ENCODE peak calls at places on chromosomes 7 and 10, in four cellular contexts. C is AG04449, P is astrocyte of the spinal cord, A is foreskin fibroblast. U is an unnamed sample.

GRCh38 chr10:79128923-79129305 is 60.1 kb downstream of the ZMIZ1 start:
- DNase-seq in C (no peak), P (no peak), A (no peak), U (no peak)

GRCh38 chr10:70571636-70572439 is 30.7 kb downstream of the PRF1 start:
- DNase-seq in C (no peak), P (no peak), A (no peak), U (no peak)

GRCh38 chr7:139915864-139916716 is 87.0 kb downstream of the TBXAS1 start:
- DNase-seq in C (peak; percentile 85), P (peak; percentile 98), A (peak; percentile 96), U (peak; percentile 69)

GRCh38 chr10:70927221-70927943 is 39.0 kb upstream of the PCBD1 start:
- DNase-seq in C (no peak), P (no peak), A (peak; percentile 20), U (no peak)

GRCh38 chr7:45240187-45240776 is 82.7 kb downstream of the RAMP3 start:
- DNase-seq in C (no peak), P (no peak), A (no peak), U (no peak)

GRCh38 chr10:117442521-117442920 is 67.3 kb upstream of the PDZD8 start:
- DNase-seq in C (no peak), P (no peak), A (peak; percentile 10), U (no peak)

GRCh38 chr10:133230387-133231195 is 574 bp downstream of the UTF1 start:
- DNase-seq in C (no peak), P (no peak), A (peak; percentile 24), U (no peak)

GRCh38 chr10:24219963-24220362 is 11.0 kb downstream of the KIAA1217 start:
- DNase-seq in C (no peak), P (no peak), A (no peak), U (no peak)

GRCh38 chr10:128530301-128530700 is 404.1 kb upstream of the MKI67 start:
- DNase-seq in C (no peak), P (no peak), A (peak; percentile 12), U (no peak)

GRCh38 chr10:6348091-6348862 is 145.5 kb downstream of the PFKFB3 start:
- DNase-seq in C (no peak), P (peak; percentile 33), A (peak; percentile 31), U (peak; percentile 55)

GRCh38 chr10:79189853-79190435 is 121.2 kb downstream of the ZMIZ1 start:
- DNase-seq in C (no peak), P (no peak), A (peak; percentile 61), U (no peak)

GRCh38 chr10:33377658-33378025 is 43.2 kb upstream of the NRP1 start:
- DNase-seq in C (no peak), P (peak; percentile 59), A (peak; percentile 79), U (no peak)

GRCh38 chr7:158957921-158958471 is 101.6 kb downstream of the DYNC2I1 start:
- DNase-seq in C (no peak), P (no peak), A (no peak), U (no peak)

GRCh38 chr10:93274419-93274818 is 200.7 kb downstream of the CYP26A1 start:
- DNase-seq in C (no peak), P (no peak), A (no peak), U (no peak)

GRCh38 chr10:132107211-132107946 is 41.6 kb downstream of the JAKMIP3 start:
- DNase-seq in C (no peak), P (no peak), A (no peak), U (peak; percentile 10)

GRCh38 chr10:63977329-63977923 is 456.2 kb downstream of the REEP3 start:
- DNase-seq in C (no peak), P (peak; percentile 9), A (peak; percentile 4), U (no peak)

GRCh38 chr7:35716038-35716803 is 21.3 kb upstream of the HERPUD2 start:
- DNase-seq in C (no peak), P (no peak), A (peak; percentile 35), U (no peak)

GRCh38 chr10:114683162-114683561 is 25.1 kb upstream of the ABLIM1 start:
- DNase-seq in C (no peak), P (no peak), A (no peak), U (no peak)

GRCh38 chr10:5888843-5889623 is 660 bp downstream of the ANKRD16 start:
- DNase-seq in C (no peak), P (peak; percentile 22), A (peak; percentile 56), U (peak; percentile 35)

GRCh38 chr10:6050801-6051445 is 11.2 kb downstream of the IL2RA start:
- DNase-seq in C (no peak), P (peak; percentile 28), A (peak; percentile 57), U (peak; percentile 87)

GRCh38 chr7:46742608-46743000 is 821.5 kb upstream of the IGFBP3 start:
- DNase-seq in C (no peak), P (no peak), A (no peak), U (no peak)

GRCh38 chr10:127536972-127537760 is 11.9 kb upstream of the NPS start:
- DNase-seq in C (no peak), P (no peak), A (no peak), U (no peak)

GRCh38 chr7:92725161-92725925 is 111.0 kb downstream of the CDK6 start:
- DNase-seq in C (no peak), P (no peak), A (peak; percentile 68), U (no peak)

DNA sequence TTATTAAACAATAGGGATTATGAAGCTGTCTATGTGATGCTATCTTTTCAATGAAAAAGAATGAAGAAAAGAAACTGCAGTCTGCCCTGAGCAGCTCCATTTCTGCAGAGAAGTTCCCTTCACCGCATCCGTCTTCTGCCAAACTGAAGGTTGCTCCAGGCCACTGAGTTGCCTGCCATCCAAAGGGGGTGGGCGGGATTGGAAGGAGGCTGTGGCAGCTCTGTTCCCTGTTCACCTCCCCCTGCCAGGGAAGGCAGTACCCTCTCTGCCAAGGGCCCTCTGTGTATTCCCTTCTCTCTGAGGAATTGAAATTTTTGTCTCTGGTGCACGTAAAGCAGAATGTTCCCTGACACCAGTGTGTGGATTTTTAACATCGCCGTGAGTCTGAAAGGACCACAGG is 243.1 kb upstream of the GHITM start:
- DNase-seq in C (no peak), P (no peak), A (no peak), U (no peak)
- TF ChIP-seq CTCF in C (no peak), P (no peak), A (no peak), U (no peak)

GRCh38 chr10:37436361-37436760 is 311.0 kb downstream of the ANKRD30A start:
- DNase-seq in C (no peak), P (no peak), A (no peak), U (no peak)

DNA sequence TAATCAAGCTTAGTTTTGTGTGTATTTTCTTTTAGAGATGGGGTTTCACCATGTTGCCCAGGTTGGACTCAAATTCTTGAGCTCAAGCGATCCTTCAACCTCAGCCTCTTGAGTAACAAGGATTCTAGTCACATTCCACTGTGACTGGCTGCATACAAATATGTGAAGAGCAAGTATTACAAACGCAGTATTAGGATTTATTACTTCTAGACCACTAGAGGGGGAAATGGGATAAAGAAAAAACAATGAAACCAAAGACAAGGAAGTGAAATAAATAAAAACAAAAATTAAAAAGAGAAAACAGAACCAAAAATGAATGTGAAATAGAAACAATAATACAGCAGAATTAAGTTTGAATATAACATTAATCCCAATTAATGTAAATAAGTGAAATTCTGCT is 308.7 kb downstream of the ANKRD30A start:
- DNase-seq in C (no peak), P (no peak), A (no peak), U (no peak)
- TF ChIP-seq CTCF in C (no peak), P (no peak), A (no peak), U (no peak)

DNA sequence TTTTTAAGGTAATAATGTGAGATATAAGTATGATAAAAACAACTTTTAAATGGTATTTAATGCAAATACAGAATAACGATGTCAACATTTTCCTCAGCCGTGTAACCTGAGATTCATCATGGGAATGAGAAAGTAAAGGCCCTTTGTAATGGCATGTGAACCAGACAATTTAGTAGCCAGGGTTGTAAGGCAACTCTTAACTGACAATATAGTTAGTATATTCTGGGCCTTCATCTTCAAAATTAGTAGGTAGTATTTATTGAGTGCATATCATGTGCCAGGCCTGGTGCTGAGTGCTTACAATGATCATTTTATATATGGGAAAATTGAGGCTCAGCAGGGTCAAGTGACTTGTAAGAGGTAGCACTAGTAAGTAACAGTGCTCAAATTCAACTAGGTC is 10.6 kb downstream of the LSM8 start:
- DNase-seq in C (no peak), P (no peak), A (no peak), U (no peak)
- TF ChIP-seq CTCF in C (no peak), P (no peak), A (no peak), U (no peak)

GRCh38 chr10:106863549-106863948 is 301.0 kb downstream of the SORCS1 start:
- DNase-seq in C (no peak), P (no peak), A (no peak), U (no peak)
- TF ChIP-seq CTCF in C (no peak), P (no peak), A (no peak), U (no peak)

GRCh38 chr7:100873599-100874299 is 1.2 kb upstream of the SRRT start:
- DNase-seq in C (no peak), P (no peak), A (peak; percentile 8), U (no peak)

GRCh38 chr7:100874300-100874576 is 665 bp upstream of the SRRT start:
- DNase-seq in C (no peak), P (no peak), A (no peak), U (no peak)

GRCh38 chr7:100878013-100878412 is 3.1 kb downstream of the SRRT start:
- DNase-seq in C (no peak), P (no peak), A (no peak), U (no peak)

GRCh38 chr7:100875356-100875751 is 451 bp downstream of the SRRT start:
- DNase-seq in C (no peak), P (no peak), A (peak; percentile 38), U (no peak)

DNA sequence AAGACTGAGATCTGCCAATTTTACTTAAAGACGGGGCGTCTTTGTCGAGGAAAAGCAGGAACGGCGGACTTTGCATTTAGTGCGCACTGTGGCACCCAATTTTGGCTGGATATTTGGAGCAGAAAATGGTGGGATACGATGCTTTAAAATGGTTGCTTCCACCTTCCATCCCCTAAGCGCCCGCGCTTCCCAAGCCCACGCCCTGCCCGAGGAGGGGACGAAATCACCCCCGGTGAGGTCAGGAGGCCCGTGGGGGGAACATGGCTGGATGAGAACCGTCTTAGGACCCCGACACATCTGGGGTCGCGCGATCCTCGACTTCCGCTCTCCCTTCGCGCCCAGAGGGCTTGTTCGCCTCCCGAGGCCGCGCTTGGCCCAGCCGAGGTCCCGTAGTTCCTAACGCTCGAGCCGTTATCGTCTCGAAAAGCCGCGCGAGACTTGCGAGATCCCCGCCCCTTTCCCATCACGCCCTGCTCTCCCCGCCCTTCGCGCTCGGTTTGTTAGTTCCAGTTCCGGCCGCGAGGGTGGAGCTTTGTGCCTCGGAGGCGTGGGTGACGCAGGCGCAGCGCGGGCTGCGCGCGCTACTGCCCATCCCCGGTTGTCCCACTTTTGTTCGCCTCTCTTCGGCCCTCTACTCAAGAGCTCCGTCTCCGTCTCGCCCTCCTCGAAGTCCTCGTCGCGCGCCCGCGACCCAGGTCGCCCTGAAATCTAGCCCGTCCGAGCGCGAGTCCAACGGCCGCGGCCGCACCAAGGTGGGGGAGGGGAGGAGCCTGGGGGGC is at the start of gene SRRT:
- DNase-seq in C (peak; percentile 82), P (peak; percentile 98), A (peak; percentile 99), U (peak; percentile 97)
- TF ChIP-seq CTCF in C (peak; percentile 33), P (peak; percentile 30), A (no peak), U (peak; percentile 12)